ENCODE peak calls at places on chromosomes 11 and 22, in seven cellular contexts. W, J, Q, F, K, L and N are unnamed samples.

GRCh38 chr11:74819400-74819799 is 70.8 kb downstream of the RNF169 start:
- DNase-seq in W (no peak), J (no peak), Q (no peak), F (no peak), K (no peak), L (no peak), N (peak; percentile 40)

GRCh38 chr22:20008221-20008995 is 8.2 kb downstream of the ARVCF start:
- DNase-seq in W (no peak), J (no peak), Q (no peak), F (no peak), K (no peak), L (no peak), N (no peak)

GRCh38 chr11:72524711-72525110 is 90.4 kb upstream of the CLPB start:
- DNase-seq in W (no peak), J (no peak), Q (no peak), F (peak; percentile 23), K (no peak), L (no peak), N (peak; percentile 63)

GRCh38 chr11:59556883-59557205 is 45.5 kb downstream of the OR4D9 start:
- DNase-seq in W (no peak), J (no peak), Q (no peak), F (no peak), K (peak; percentile 30), L (no peak), N (peak; percentile 28)

GRCh38 chr22:41898645-41899044 is 16.2 kb downstream of the SHISA8 start:
- DNase-seq in W (no peak), J (no peak), Q (no peak), F (no peak), K (no peak), L (no peak), N (no peak)

GRCh38 chr22:20587206-20587958 is 80.0 kb downstream of the MED15 start:
- DNase-seq in W (no peak), J (no peak), Q (no peak), F (no peak), K (no peak), L (peak; percentile 9), N (no peak)

GRCh38 chr11:44016129-44016528 is 31.7 kb upstream of the ACCSL start:
- DNase-seq in W (no peak), J (peak; percentile 71), Q (peak; percentile 33), F (no peak), K (no peak), L (peak; percentile 71), N (peak; percentile 86)

GRCh38 chr11:72179804-72180396 is 12.0 kb upstream of the FOLR1 start:
- DNase-seq in W (no peak), J (no peak), Q (no peak), F (no peak), K (no peak), L (no peak), N (no peak)

GRCh38 chr11:16809901-16810668 is 71.6 kb downstream of the C11orf58 start:
- DNase-seq in W (no peak), J (no peak), Q (peak; percentile 74), F (peak; percentile 63), K (peak; percentile 52), L (peak; percentile 58), N (no peak)

GRCh38 chr11:43736502-43737193 is 56.1 kb downstream of the HSD17B12 start:
- DNase-seq in W (no peak), J (no peak), Q (peak; percentile 82), F (peak; percentile 48), K (no peak), L (no peak), N (peak; percentile 23)

GRCh38 chr11:26951849-26952515 is 41.9 kb upstream of the FIBIN start:
- DNase-seq in W (no peak), J (no peak), Q (no peak), F (no peak), K (no peak), L (no peak), N (no peak)

GRCh38 chr11:133681901-133682300 is 149.6 kb upstream of the OPCML start:
- DNase-seq in W (no peak), J (no peak), Q (no peak), F (no peak), K (no peak), L (no peak), N (no peak)

GRCh38 chr11:119728651-119729580 is at the start of gene NECTIN1:
- DNase-seq in W (peak; percentile 80), J (peak; percentile 38), Q (peak; percentile 80), F (peak; percentile 86), K (peak; percentile 83), L (peak; percentile 89), N (peak; percentile 74)

GRCh38 chr22:46788426-46789168 is 26.1 kb downstream of the TBC1D22A start:
- DNase-seq in W (no peak), J (no peak), Q (no peak), F (no peak), K (no peak), L (no peak), N (no peak)

GRCh38 chr22:42281284-42281683 is 10.8 kb upstream of the TCF20 start:
- DNase-seq in W (no peak), J (no peak), Q (no peak), F (no peak), K (peak; percentile 90), L (peak; percentile 5), N (no peak)

GRCh38 chr11:8331767-8332166 is 68.1 kb upstream of the LMO1 start:
- DNase-seq in W (no peak), J (no peak), Q (no peak), F (no peak), K (no peak), L (no peak), N (peak; percentile 20)

GRCh38 chr11:134024420-134025085 is 44.3 kb upstream of the JAM3 start:
- DNase-seq in W (no peak), J (no peak), Q (no peak), F (peak; percentile 87), K (no peak), L (no peak), N (no peak)

GRCh38 chr11:133947298-133947905 is 9.4 kb downstream of the IGSF9B start:
- DNase-seq in W (peak; percentile 62), J (no peak), Q (peak; percentile 29), F (peak; percentile 21), K (no peak), L (peak; percentile 60), N (peak; percentile 29)

GRCh38 chr22:47452184-47452583 is 689.7 kb downstream of the TBC1D22A start:
- DNase-seq in W (no peak), J (no peak), Q (no peak), F (no peak), K (peak; percentile 13), L (no peak), N (no peak)

GRCh38 chr11:27470166-27470565 is 2.4 kb downstream of the LGR4 start:
- DNase-seq in W (no peak), J (no peak), Q (no peak), F (no peak), K (no peak), L (no peak), N (no peak)

GRCh38 chr11:79414644-79415317 is 26.0 kb downstream of the TENM4 start:
- DNase-seq in W (no peak), J (no peak), Q (peak; percentile 83), F (peak; percentile 76), K (no peak), L (no peak), N (peak; percentile 52)

GRCh38 chr11:134363161-134363560 is 31.4 kb downstream of the GLB1L2 start:
- DNase-seq in W (no peak), J (no peak), Q (no peak), F (no peak), K (no peak), L (no peak), N (no peak)

GRCh38 chr11:15525582-15525981 is 410.9 kb downstream of the INSC start:
- DNase-seq in W (no peak), J (no peak), Q (no peak), F (no peak), K (no peak), L (no peak), N (no peak)

GRCh38 chr11:43542734-43543133 is 137.8 kb upstream of the HSD17B12 start:
- DNase-seq in W (no peak), J (no peak), Q (no peak), F (no peak), K (no peak), L (no peak), N (no peak)

GRCh38 chr11:47864910-47865309 is 16.8 kb upstream of the NUP160 start:
- DNase-seq in W (no peak), J (no peak), Q (no peak), F (no peak), K (no peak), L (no peak), N (no peak)

GRCh38 chr11:47863189-47863892 is 15.2 kb upstream of the NUP160 start:
- DNase-seq in W (no peak), J (no peak), Q (peak; percentile 85), F (no peak), K (no peak), L (no peak), N (peak; percentile 36)

GRCh38 chr11:47860526-47860925 is 12.4 kb upstream of the NUP160 start:
- DNase-seq in W (no peak), J (no peak), Q (no peak), F (no peak), K (no peak), L (no peak), N (no peak)

GRCh38 chr11:47861762-47862161 is 13.6 kb upstream of the NUP160 start:
- DNase-seq in W (no peak), J (no peak), Q (peak; percentile 52), F (no peak), K (no peak), L (no peak), N (peak; percentile 51)

DNA sequence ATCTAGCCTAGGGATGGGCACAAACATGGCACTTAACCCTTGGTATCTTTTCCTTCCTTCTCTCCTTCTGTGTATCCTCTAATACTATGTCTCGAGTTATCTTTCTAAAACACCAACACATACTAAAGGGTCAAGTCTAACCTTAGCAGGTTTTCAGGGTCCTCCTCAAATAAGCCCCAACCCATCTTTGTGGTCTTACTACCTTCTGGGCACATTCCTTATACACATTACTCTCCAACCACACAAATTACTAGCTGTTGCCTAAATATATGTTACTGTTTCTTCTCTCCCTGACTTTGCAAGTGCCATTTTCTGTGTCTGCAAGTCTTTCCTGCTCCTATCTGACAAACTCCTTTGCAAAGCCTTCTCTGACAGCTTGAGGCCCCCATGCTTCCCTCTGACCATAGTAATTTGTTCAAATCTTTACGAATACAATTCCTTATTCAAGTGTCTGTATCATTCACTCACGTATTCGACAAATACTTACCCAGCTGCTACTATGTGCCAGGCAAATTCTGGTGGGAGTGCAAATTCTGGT is 15.8 kb upstream of the NUP160 start:
- DNase-seq in W (no peak), J (no peak), Q (no peak), F (no peak), K (no peak), L (no peak), N (no peak)
- H3K27ac ChIP-seq in W (no peak overlapping the region), J (no peak overlapping the region), Q (peak overlapping the region; percentile 83), F (no peak overlapping the region), K (no peak overlapping the region), L (peak overlapping the region; percentile 52), N (peak overlapping the region; percentile 54)

GRCh38 chr22:38735126-38735464 is 20.7 kb downstream of the SUN2 start:
- DNase-seq in W (no peak), J (no peak), Q (no peak), F (no peak), K (no peak), L (peak; percentile 11), N (no peak)
- H3K27ac ChIP-seq in W (peak overlapping the region; percentile 43), J (peak overlapping the region; percentile 6), Q (no peak overlapping the region), F (no peak overlapping the region), K (no peak overlapping the region), L (peak overlapping the region; percentile 84), N (no peak overlapping the region)

GRCh38 chr11:2305862-2306823 is 4.3 kb downstream of the TSPAN32 start:
- DNase-seq in W (no peak), J (no peak), Q (peak; percentile 94), F (no peak), K (peak; percentile 57), L (peak; percentile 84), N (no peak)
- H3K27ac ChIP-seq in W (peak overlapping the region; percentile 72), J (peak overlapping the region; percentile 83), Q (peak overlapping the region; percentile 81), F (no peak overlapping the region), K (peak overlapping the region; percentile 98), L (peak overlapping the region; percentile 96), N (no peak overlapping the region)

GRCh38 chr11:5362017-5362625 is 10.8 kb downstream of the OR51B6 start:
- DNase-seq in W (no peak), J (no peak), Q (no peak), F (no peak), K (no peak), L (no peak), N (no peak)
- H3K27ac ChIP-seq in W (no peak overlapping the region), J (no peak overlapping the region), Q (no peak overlapping the region), F (no peak overlapping the region), K (no peak overlapping the region), L (no peak overlapping the region), N (peak overlapping the region; percentile 88)